ENCODE peak calls at places on chromosome 18, in four cellular contexts. One of them, this sample, is unnamed.

GRCh38 chr18:9417081-9417841 is 58.1 kb upstream of the RALBP1 start:
- DNase-seq in foreskin fibroblast: peak
- DNase-seq in hippocampal formation: no peak
- DNase-seq in GM23248: peak
- DNase-seq in this sample: peak

GRCh38 chr18:48820483-48821250 is 130.1 kb downstream of the SMAD7 start:
- DNase-seq in foreskin fibroblast: no peak
- DNase-seq in GM23248: no peak
- DNase-seq in hippocampal formation: no peak
- DNase-seq in this sample: no peak

GRCh38 chr18:55862693-55863485 is 274.9 kb upstream of the TCF4 start:
- DNase-seq in hippocampal formation: no peak
- DNase-seq in GM23248: peak
- DNase-seq in foreskin fibroblast: no peak
- DNase-seq in this sample: no peak

GRCh38 chr18:21735452-21736015 is 5.1 kb upstream of the MIB1 start:
- DNase-seq in foreskin fibroblast: peak
- DNase-seq in hippocampal formation: no peak
- DNase-seq in GM23248: no peak
- DNase-seq in this sample: no peak

GRCh38 chr18:55778731-55779460 is 190.9 kb upstream of the TCF4 start:
- DNase-seq in foreskin fibroblast: no peak
- DNase-seq in hippocampal formation: no peak
- DNase-seq in GM23248: peak
- DNase-seq in this sample: peak

GRCh38 chr18:48077291-48077690 is 146.8 kb upstream of the SMAD2 start:
- DNase-seq in hippocampal formation: no peak
- DNase-seq in GM23248: no peak
- DNase-seq in foreskin fibroblast: no peak
- DNase-seq in this sample: no peak

GRCh38 chr18:59848002-59848401 is 51.8 kb upstream of the PMAIP1 start:
- DNase-seq in GM23248: no peak
- DNase-seq in hippocampal formation: no peak
- DNase-seq in foreskin fibroblast: no peak
- DNase-seq in this sample: no peak

GRCh38 chr18:49371786-49372185 is 88.7 kb downstream of the DYM start:
- DNase-seq in hippocampal formation: no peak
- DNase-seq in GM23248: peak
- DNase-seq in foreskin fibroblast: no peak
- DNase-seq in this sample: no peak

GRCh38 chr18:702957-703659 is 9.3 kb downstream of the ENOSF1 start:
- DNase-seq in hippocampal formation: no peak
- DNase-seq in GM23248: peak
- DNase-seq in foreskin fibroblast: peak
- DNase-seq in this sample: no peak

GRCh38 chr18:57437782-57438668 is 2.9 kb downstream of the ONECUT2 start:
- DNase-seq in foreskin fibroblast: peak
- DNase-seq in GM23248: peak
- DNase-seq in hippocampal formation: peak
- DNase-seq in this sample: peak

GRCh38 chr18:48666613-48667012 is 127.8 kb downstream of the CTIF start:
- DNase-seq in GM23248: no peak
- DNase-seq in foreskin fibroblast: no peak
- DNase-seq in hippocampal formation: no peak
- DNase-seq in this sample: no peak

GRCh38 chr18:33212363-33212762 is 228.2 kb downstream of the CCDC178 start:
- DNase-seq in hippocampal formation: no peak
- DNase-seq in GM23248: peak
- DNase-seq in foreskin fibroblast: no peak
- DNase-seq in this sample: no peak

GRCh38 chr18:46401486-46402115 is 255.4 kb downstream of the LOXHD1 start:
- DNase-seq in foreskin fibroblast: peak
- DNase-seq in GM23248: no peak
- DNase-seq in hippocampal formation: no peak
- DNase-seq in this sample: no peak

GRCh38 chr18:29164993-29165599 is 988.2 kb upstream of the CDH2 start:
- DNase-seq in GM23248: peak
- DNase-seq in foreskin fibroblast: peak
- DNase-seq in hippocampal formation: no peak
- DNase-seq in this sample: no peak

GRCh38 chr18:45562567-45563479 is 52.5 kb upstream of the SLC14A2 start:
- DNase-seq in GM23248: no peak
- DNase-seq in foreskin fibroblast: no peak
- DNase-seq in hippocampal formation: no peak
- DNase-seq in this sample: no peak

This sample was measured in globus pallidus.